ENCODE peak calls at places on chromosomes 7 and 10, in six cellular contexts. Q is transverse colon, J is breast epithelium, B is HL-60, D is upper lobe of left lung, P is HCT116. I is an unnamed sample.

GRCh38 chr7:38656976-38657375 is 25.8 kb upstream of the AMPH start:
- DNase-seq in P (no peak), D (no peak), J (no peak), B (no peak), Q (no peak), I (no peak)

GRCh38 chr10:28468707-28469483 is 64.0 kb upstream of the WAC start:
- DNase-seq in D (no peak), B (no peak), J (no peak), P (no peak), Q (no peak), I (no peak)

GRCh38 chr10:73110345-73110849 is at the start of gene NUDT13:
- DNase-seq in B (peak; percentile 44), P (peak; percentile 42), Q (peak; percentile 72), D (peak; percentile 83), J (peak; percentile 63), I (peak; percentile 80)

GRCh38 chr10:117552156-117552620 is 9.6 kb downstream of the EMX2 start:
- DNase-seq in Q (no peak), B (no peak), P (no peak), J (no peak), D (no peak), I (no peak)

GRCh38 chr7:4204530-4205165 is 477.4 kb upstream of the FOXK1 start:
- DNase-seq in D (no peak), P (no peak), B (peak; percentile 14), Q (no peak), J (no peak), I (no peak)

GRCh38 chr10:118027397-118027796 is 19.3 kb downstream of the RAB11FIP2 start:
- DNase-seq in Q (no peak), D (no peak), P (no peak), J (no peak), B (no peak), I (no peak)

GRCh38 chr7:131108212-131108980 is 219.3 kb upstream of the MKLN1 start:
- DNase-seq in P (no peak), D (no peak), Q (peak; percentile 19), J (no peak), B (no peak), I (no peak)

GRCh38 chr7:152894295-152895170 is 135.0 kb downstream of the ACTR3B start:
- DNase-seq in P (no peak), B (no peak), D (no peak), J (no peak), Q (no peak), I (no peak)

GRCh38 chr7:83267141-83267631 is 104.5 kb upstream of the PCLO start:
- DNase-seq in J (no peak), Q (no peak), B (no peak), D (no peak), P (no peak), I (no peak)

GRCh38 chr7:112749775-112750174 is 40.4 kb downstream of the TMEM168 start:
- DNase-seq in P (no peak), J (no peak), Q (no peak), D (no peak), B (no peak), I (no peak)

DNA sequence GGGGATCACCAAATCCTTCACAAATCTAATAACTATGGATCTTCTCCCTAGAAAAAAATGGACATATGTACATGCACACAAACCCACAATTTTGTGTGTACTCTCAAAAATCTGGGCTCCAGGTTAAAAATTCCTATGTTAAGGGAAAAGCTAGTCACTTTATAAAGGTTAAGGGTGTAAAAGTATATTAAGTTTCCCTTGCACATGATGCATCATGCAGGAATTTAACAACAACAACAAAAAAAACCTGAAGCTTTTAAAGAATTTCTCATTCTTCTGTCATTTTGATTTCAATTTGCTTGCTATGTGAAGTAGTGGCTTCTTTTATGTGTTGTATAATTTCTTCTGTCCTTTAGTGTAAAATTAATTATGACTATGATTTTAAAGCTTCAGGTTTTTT is 123.7 kb downstream of the CNOT4 start:
- DNase-seq in B (no peak), Q (no peak), P (no peak), J (no peak), D (no peak), I (no peak)
- H3K27ac ChIP-seq in B (no peak overlapping the region), Q (no peak overlapping the region), P (no peak overlapping the region), J (no peak overlapping the region), D (no peak overlapping the region), I (no peak overlapping the region)

GRCh38 chr10:133245439-133246235 is 8.0 kb downstream of the VENTX start:
- DNase-seq in J (no peak), D (no peak), B (no peak), Q (peak; percentile 59), P (no peak), I (no peak)
- TF ChIP-seq POLR2AphosphoS5 in J (no peak), D (no peak), B (no peak), Q (no peak), P (no peak), I (no peak)

GRCh38 chr7:50305697-50306300 is 1.3 kb downstream of the IKZF1 start:
- DNase-seq in B (no peak), D (no peak), J (no peak), P (no peak), Q (no peak), I (no peak)

GRCh38 chr7:50306491-50307367 is 2.2 kb downstream of the IKZF1 start:
- DNase-seq in P (no peak), Q (no peak), D (no peak), J (no peak), B (no peak), I (no peak)

GRCh38 chr7:50308301-50309129 is 4.0 kb downstream of the IKZF1 start:
- DNase-seq in B (peak; percentile 74), J (no peak), Q (no peak), P (no peak), D (no peak), I (peak; percentile 54)

GRCh38 chr7:50309130-50309478 is 4.6 kb downstream of the IKZF1 start:
- DNase-seq in J (no peak), D (no peak), B (no peak), Q (no peak), P (no peak), I (no peak)

DNA sequence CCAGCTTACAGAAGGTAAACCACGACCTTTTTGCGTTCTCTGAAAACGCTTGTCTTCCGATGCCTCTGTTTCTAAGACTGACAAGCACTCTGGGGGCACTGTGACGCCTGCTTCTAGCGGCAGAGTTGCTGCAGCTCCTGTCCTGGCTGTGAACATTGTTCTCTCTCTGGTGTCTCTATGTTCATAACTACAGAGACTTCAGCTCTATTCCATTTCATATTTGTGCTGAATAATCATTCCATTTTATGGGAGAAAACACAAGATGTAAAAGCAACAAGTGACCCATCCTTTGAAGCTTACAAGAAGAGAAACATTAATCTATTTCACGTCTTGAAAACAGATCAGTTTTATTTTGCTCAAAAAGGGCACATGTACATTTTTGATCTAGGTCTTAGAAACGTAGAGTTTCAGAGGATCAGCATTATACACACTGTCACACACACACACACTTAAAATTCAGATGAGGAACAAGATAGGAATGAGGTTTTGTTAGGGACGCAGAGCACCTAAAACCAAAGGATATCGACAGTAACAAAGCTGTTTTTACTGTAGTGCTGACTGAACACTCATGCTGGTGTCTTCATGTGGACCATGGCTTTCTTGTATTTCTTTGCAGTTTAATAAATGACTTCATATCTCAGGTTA is 3.0 kb downstream of the IKZF1 start:
- DNase-seq in J (no peak), P (no peak), B (no peak), Q (peak; percentile 59), D (no peak), I (no peak)
- H3K27ac ChIP-seq in J (no peak overlapping the region), P (no peak overlapping the region), B (peak overlapping the region; percentile 87), Q (peak overlapping the region; percentile 84), D (peak overlapping the region; percentile 2), I (no peak overlapping the region)

DNA sequence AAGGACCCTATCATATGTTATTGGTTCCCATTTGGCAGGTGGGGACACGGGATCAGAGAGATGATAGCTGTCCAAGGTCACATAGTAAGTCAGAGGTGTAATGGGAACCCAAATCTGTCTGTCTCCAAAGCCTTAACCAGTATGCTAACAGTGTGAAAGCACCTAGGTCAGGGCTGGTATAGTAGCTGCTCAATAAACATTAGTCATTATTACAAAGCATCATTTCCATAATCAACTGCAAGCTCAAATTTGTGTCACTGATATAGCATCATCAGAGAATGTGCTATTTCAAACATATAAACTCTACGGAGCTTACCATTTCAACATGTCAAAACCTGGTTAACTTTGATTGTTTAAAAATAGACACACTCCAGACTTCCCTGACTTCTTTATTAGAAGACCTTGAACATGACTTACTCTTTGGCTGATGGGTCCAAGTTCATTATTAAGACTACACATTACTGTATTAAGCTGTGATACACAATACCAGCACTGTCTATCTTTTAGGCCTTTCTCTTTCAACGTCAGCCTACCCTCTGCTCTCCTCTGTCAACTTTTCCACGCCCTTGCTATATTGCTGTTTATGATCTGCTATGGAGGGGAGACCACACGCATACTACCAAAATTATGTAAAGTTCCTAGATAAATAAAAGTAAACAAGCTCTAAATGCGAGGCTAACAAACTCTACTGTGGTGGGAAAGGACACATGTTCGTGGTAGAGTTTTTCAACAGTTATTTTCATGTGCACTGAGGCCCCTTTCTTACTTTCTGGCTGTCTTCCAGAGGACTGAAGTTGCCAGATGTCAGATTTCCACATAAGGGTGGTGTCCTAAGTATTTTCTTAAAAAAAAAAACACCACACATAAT is 33.6 kb downstream of the DNMBP start:
- DNase-seq in B (no peak), Q (no peak), J (no peak), D (no peak), P (no peak), I (no peak)
- TF ChIP-seq POLR2AphosphoS5 in B (no peak), Q (no peak), J (no peak), D (no peak), P (no peak), I (no peak)

GRCh38 chr10:80168679-80169380 is 36.3 kb downstream of the PLAC9 start:
- DNase-seq in J (no peak), B (no peak), P (no peak), Q (no peak), D (no peak), I (peak; percentile 69)
- H3K27ac ChIP-seq in J (peak overlapping the region; percentile 89), B (no peak overlapping the region), P (no peak overlapping the region), Q (no peak overlapping the region), D (peak overlapping the region; percentile 5), I (peak overlapping the region; percentile 6)

GRCh38 chr7:100680589-100681271 is 7.2 kb downstream of the GNB2 start:
- DNase-seq in Q (peak; percentile 11), D (no peak), B (no peak), J (no peak), P (no peak), I (peak; percentile 70)
- TF ChIP-seq POLR2AphosphoS5 in Q (no peak), D (no peak), B (peak; percentile 64), J (no peak), P (peak; percentile 37), I (peak; percentile 24)

I was measured in sigmoid colon.